ENCODE peak calls at places on chromosomes 7 and 10, in four cellular contexts. One of them, this sample, is unnamed.
A peak's percentile ranks its signal among the peaks of the same experiment; 100 is the strongest.

GRCh38 chr10:35212856-35213255 is 86.2 kb downstream of the CREM start:
- DNase-seq in naive thymus-derived CD4-positive, alpha-beta T cell: no peak
- DNase-seq in endodermal cell: peak; percentile 53
- DNase-seq in heart right ventricle: no peak
- DNase-seq in this sample: no peak

GRCh38 chr10:89516149-89516832 is 19.1 kb downstream of the SLC16A12 start:
- DNase-seq in naive thymus-derived CD4-positive, alpha-beta T cell: no peak
- DNase-seq in endodermal cell: no peak
- DNase-seq in heart right ventricle: peak; percentile 48
- DNase-seq in this sample: peak; percentile 74

GRCh38 chr7:102874166-102874829 is 38.5 kb upstream of the LRRC17 start:
- DNase-seq in naive thymus-derived CD4-positive, alpha-beta T cell: no peak
- DNase-seq in endodermal cell: no peak
- DNase-seq in heart right ventricle: no peak
- DNase-seq in this sample: no peak

GRCh38 chr7:43872401-43873165 is 3.3 kb upstream of the MRPS24 start:
- DNase-seq in naive thymus-derived CD4-positive, alpha-beta T cell: no peak
- DNase-seq in endodermal cell: peak; percentile 52
- DNase-seq in heart right ventricle: no peak
- DNase-seq in this sample: no peak

GRCh38 chr10:101043356-101043707 is 12.3 kb downstream of the SFXN3 start:
- DNase-seq in naive thymus-derived CD4-positive, alpha-beta T cell: no peak
- DNase-seq in endodermal cell: no peak
- DNase-seq in heart right ventricle: no peak
- DNase-seq in this sample: no peak

GRCh38 chr10:43203491-43204393 is 63.1 kb downstream of the RASGEF1A start:
- DNase-seq in naive thymus-derived CD4-positive, alpha-beta T cell: no peak
- DNase-seq in endodermal cell: peak; percentile 96
- DNase-seq in heart right ventricle: no peak
- DNase-seq in this sample: no peak

GRCh38 chr10:46523119-46523880 is 33.2 kb downstream of the GPRIN2 start:
- DNase-seq in naive thymus-derived CD4-positive, alpha-beta T cell: peak; percentile 7
- DNase-seq in endodermal cell: peak; percentile 54
- DNase-seq in heart right ventricle: peak; percentile 41
- DNase-seq in this sample: peak; percentile 19

GRCh38 chr10:22097696-22098095 is 94.2 kb upstream of the DNAJC1 start:
- DNase-seq in naive thymus-derived CD4-positive, alpha-beta T cell: no peak
- DNase-seq in endodermal cell: no peak
- DNase-seq in heart right ventricle: no peak
- DNase-seq in this sample: no peak

GRCh38 chr7:107394301-107394700 is 75.6 kb upstream of the GPR22 start:
- DNase-seq in naive thymus-derived CD4-positive, alpha-beta T cell: no peak
- DNase-seq in endodermal cell: no peak
- DNase-seq in heart right ventricle: no peak
- DNase-seq in this sample: no peak

GRCh38 chr7:21064698-21065648 is 278.3 kb upstream of the SP8 start:
- DNase-seq in naive thymus-derived CD4-positive, alpha-beta T cell: no peak
- DNase-seq in endodermal cell: no peak
- DNase-seq in heart right ventricle: no peak
- DNase-seq in this sample: no peak

GRCh38 chr7:155247479-155248365 is 50.0 kb upstream of the INSIG1 start:
- DNase-seq in naive thymus-derived CD4-positive, alpha-beta T cell: no peak
- DNase-seq in endodermal cell: no peak
- DNase-seq in heart right ventricle: no peak
- DNase-seq in this sample: no peak

GRCh38 chr10:23656735-23657134 is 217.9 kb downstream of the OTUD1 start:
- DNase-seq in naive thymus-derived CD4-positive, alpha-beta T cell: no peak
- DNase-seq in endodermal cell: peak; percentile 57
- DNase-seq in heart right ventricle: no peak
- DNase-seq in this sample: no peak

GRCh38 chr7:129774871-129775694 is 163.6 kb downstream of the NRF1 start:
- DNase-seq in naive thymus-derived CD4-positive, alpha-beta T cell: no peak
- DNase-seq in endodermal cell: peak; percentile 46
- DNase-seq in heart right ventricle: no peak
- DNase-seq in this sample: no peak

GRCh38 chr7:92754756-92755581 is 81.4 kb downstream of the CDK6 start:
- DNase-seq in naive thymus-derived CD4-positive, alpha-beta T cell: no peak
- DNase-seq in endodermal cell: peak; percentile 48
- DNase-seq in heart right ventricle: no peak
- DNase-seq in this sample: peak; percentile 28

GRCh38 chr7:108421720-108422331 is 34.4 kb downstream of the NRCAM start:
- DNase-seq in naive thymus-derived CD4-positive, alpha-beta T cell: no peak
- DNase-seq in endodermal cell: no peak
- DNase-seq in heart right ventricle: no peak
- DNase-seq in this sample: no peak

GRCh38 chr7:151905766-151906165 is 28.9 kb upstream of the PRKAG2 start:
- DNase-seq in naive thymus-derived CD4-positive, alpha-beta T cell: no peak
- DNase-seq in endodermal cell: no peak
- DNase-seq in heart right ventricle: no peak
- DNase-seq in this sample: no peak

GRCh38 chr7:131829911-131830310 is 273.5 kb upstream of the PODXL start:
- DNase-seq in naive thymus-derived CD4-positive, alpha-beta T cell: no peak
- DNase-seq in endodermal cell: peak; percentile 95
- DNase-seq in heart right ventricle: no peak
- DNase-seq in this sample: peak; percentile 16

GRCh38 chr7:96710544-96710943 is 898 bp upstream of the SEM1 start:
- DNase-seq in naive thymus-derived CD4-positive, alpha-beta T cell: no peak
- DNase-seq in endodermal cell: no peak
- DNase-seq in heart right ventricle: no peak
- DNase-seq in this sample: no peak

GRCh38 chr10:132591166-132591971 is 53.8 kb downstream of the INPP5A start:
- DNase-seq in naive thymus-derived CD4-positive, alpha-beta T cell: no peak
- DNase-seq in endodermal cell: peak; percentile 83
- DNase-seq in heart right ventricle: peak; percentile 65
- DNase-seq in this sample: peak; percentile 63

GRCh38 chr10:114118514-114118913 is 55.5 kb downstream of the CCDC186 start:
- DNase-seq in naive thymus-derived CD4-positive, alpha-beta T cell: no peak
- DNase-seq in endodermal cell: no peak
- DNase-seq in heart right ventricle: no peak
- DNase-seq in this sample: no peak

GRCh38 chr10:102410427-102411073 is 8.0 kb downstream of the PSD start:
- DNase-seq in naive thymus-derived CD4-positive, alpha-beta T cell: peak; percentile 71
- DNase-seq in endodermal cell: peak; percentile 78
- DNase-seq in heart right ventricle: no peak
- DNase-seq in this sample: no peak

GRCh38 chr7:88040694-88041093 is 106.6 kb downstream of the ADAM22 start:
- DNase-seq in naive thymus-derived CD4-positive, alpha-beta T cell: no peak
- DNase-seq in endodermal cell: no peak
- DNase-seq in heart right ventricle: no peak
- DNase-seq in this sample: no peak

GRCh38 chr10:5581670-5582566 is 57.2 kb downstream of the CALML3 start:
- DNase-seq in naive thymus-derived CD4-positive, alpha-beta T cell: no peak
- DNase-seq in endodermal cell: no peak
- DNase-seq in heart right ventricle: no peak
- DNase-seq in this sample: no peak

GRCh38 chr7:77837275-77837674 is 38.7 kb downstream of the PHTF2 start:
- DNase-seq in naive thymus-derived CD4-positive, alpha-beta T cell: no peak
- DNase-seq in endodermal cell: no peak
- DNase-seq in heart right ventricle: no peak
- DNase-seq in this sample: no peak

GRCh38 chr7:44757739-44758138 is 9.1 kb downstream of the ZMIZ2 start:
- DNase-seq in naive thymus-derived CD4-positive, alpha-beta T cell: no peak
- DNase-seq in endodermal cell: no peak
- DNase-seq in heart right ventricle: no peak
- DNase-seq in this sample: no peak

GRCh38 chr7:74573499-74573898 is 84.0 kb upstream of the GTF2I start:
- DNase-seq in naive thymus-derived CD4-positive, alpha-beta T cell: no peak
- DNase-seq in endodermal cell: no peak
- DNase-seq in heart right ventricle: no peak
- DNase-seq in this sample: no peak

GRCh38 chr7:100372694-100373093 is 593 bp upstream of the PILRA start:
- DNase-seq in naive thymus-derived CD4-positive, alpha-beta T cell: no peak
- DNase-seq in endodermal cell: no peak
- DNase-seq in heart right ventricle: no peak
- DNase-seq in this sample: no peak

GRCh38 chr10:101828734-101829551 is 10.7 kb upstream of the OGA start:
- DNase-seq in naive thymus-derived CD4-positive, alpha-beta T cell: no peak
- DNase-seq in endodermal cell: no peak
- DNase-seq in heart right ventricle: peak; percentile 30
- DNase-seq in this sample: peak; percentile 27

GRCh38 chr10:15222511-15222910 is 54.0 kb upstream of the NMT2 start:
- DNase-seq in naive thymus-derived CD4-positive, alpha-beta T cell: no peak
- DNase-seq in endodermal cell: no peak
- DNase-seq in heart right ventricle: no peak
- DNase-seq in this sample: no peak

GRCh38 chr10:113496124-113496523 is 56.7 kb upstream of the HABP2 start:
- DNase-seq in naive thymus-derived CD4-positive, alpha-beta T cell: no peak
- DNase-seq in endodermal cell: no peak
- DNase-seq in heart right ventricle: no peak
- DNase-seq in this sample: no peak

GRCh38 chr10:125189162-125189561 is 28.8 kb upstream of the CTBP2 start:
- DNase-seq in naive thymus-derived CD4-positive, alpha-beta T cell: no peak
- DNase-seq in endodermal cell: no peak
- DNase-seq in heart right ventricle: no peak
- DNase-seq in this sample: no peak

GRCh38 chr10:24207781-24208611 is 942 bp upstream of the KIAA1217 start:
- DNase-seq in naive thymus-derived CD4-positive, alpha-beta T cell: no peak
- DNase-seq in endodermal cell: peak; percentile 47
- DNase-seq in heart right ventricle: no peak
- DNase-seq in this sample: peak; percentile 35

GRCh38 chr7:101625076-101625914 is 3.8 kb downstream of the MYL10 start:
- DNase-seq in naive thymus-derived CD4-positive, alpha-beta T cell: no peak
- DNase-seq in endodermal cell: peak; percentile 65
- DNase-seq in heart right ventricle: no peak
- DNase-seq in this sample: no peak

DNA sequence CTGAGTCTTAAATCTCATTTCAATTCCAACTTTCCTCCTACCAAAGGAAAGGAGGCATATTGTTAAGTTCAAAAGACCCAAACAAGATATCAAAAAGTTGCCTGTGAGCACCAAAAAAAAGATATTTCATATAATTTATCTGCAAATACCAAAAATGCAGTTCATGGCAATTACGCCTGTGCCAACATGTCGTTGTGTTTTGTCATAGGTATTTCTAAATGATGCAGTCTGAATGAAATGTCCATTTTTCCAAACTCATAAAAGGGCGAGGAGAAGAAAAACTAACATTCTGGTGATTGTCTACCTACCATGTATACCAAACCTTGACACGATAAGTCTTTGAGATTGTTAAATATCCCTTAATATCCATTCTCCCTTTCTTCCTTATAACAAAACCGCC is 109.8 kb downstream of the SGMS1 start:
- DNase-seq in naive thymus-derived CD4-positive, alpha-beta T cell: no peak
- DNase-seq in endodermal cell: no peak
- DNase-seq in heart right ventricle: no peak
- DNase-seq in this sample: no peak
- H3K4me1 ChIP-seq in naive thymus-derived CD4-positive, alpha-beta T cell: peaks cover 9% of the 10 kb centered on the region
- H3K4me1 ChIP-seq in endodermal cell: peaks cover 5% of the 10 kb centered on the region
- H3K4me1 ChIP-seq in heart right ventricle: peaks cover 53% of the 10 kb centered on the region
- H3K4me1 ChIP-seq in this sample: peaks cover 51% of the 10 kb centered on the region

GRCh38 chr10:72075184-72076115 is 12.9 kb downstream of the SPOCK2 start:
- DNase-seq in naive thymus-derived CD4-positive, alpha-beta T cell: peak; percentile 7
- DNase-seq in endodermal cell: no peak
- DNase-seq in heart right ventricle: no peak
- DNase-seq in this sample: no peak

GRCh38 chr10:72074413-72075183 is 13.8 kb downstream of the SPOCK2 start:
- DNase-seq in naive thymus-derived CD4-positive, alpha-beta T cell: no peak
- DNase-seq in endodermal cell: no peak
- DNase-seq in heart right ventricle: no peak
- DNase-seq in this sample: no peak

GRCh38 chr10:72072639-72073038 is 15.7 kb downstream of the SPOCK2 start:
- DNase-seq in naive thymus-derived CD4-positive, alpha-beta T cell: no peak
- DNase-seq in endodermal cell: no peak
- DNase-seq in heart right ventricle: no peak
- DNase-seq in this sample: no peak

GRCh38 chr10:72072046-72072445 is 16.3 kb downstream of the SPOCK2 start:
- DNase-seq in naive thymus-derived CD4-positive, alpha-beta T cell: no peak
- DNase-seq in endodermal cell: no peak
- DNase-seq in heart right ventricle: no peak
- DNase-seq in this sample: no peak

GRCh38 chr10:72073677-72074412 is 14.5 kb downstream of the SPOCK2 start:
- DNase-seq in naive thymus-derived CD4-positive, alpha-beta T cell: no peak
- DNase-seq in endodermal cell: no peak
- DNase-seq in heart right ventricle: no peak
- DNase-seq in this sample: no peak
- H3K4me1 ChIP-seq in naive thymus-derived CD4-positive, alpha-beta T cell: peaks cover 53% of the 10 kb centered on the region
- H3K4me1 ChIP-seq in endodermal cell: no peaks in the 10 kb centered on the region
- H3K4me1 ChIP-seq in heart right ventricle: peaks cover 18% of the 10 kb centered on the region
- H3K4me1 ChIP-seq in this sample: peaks cover 33% of the 10 kb centered on the region

DNA sequence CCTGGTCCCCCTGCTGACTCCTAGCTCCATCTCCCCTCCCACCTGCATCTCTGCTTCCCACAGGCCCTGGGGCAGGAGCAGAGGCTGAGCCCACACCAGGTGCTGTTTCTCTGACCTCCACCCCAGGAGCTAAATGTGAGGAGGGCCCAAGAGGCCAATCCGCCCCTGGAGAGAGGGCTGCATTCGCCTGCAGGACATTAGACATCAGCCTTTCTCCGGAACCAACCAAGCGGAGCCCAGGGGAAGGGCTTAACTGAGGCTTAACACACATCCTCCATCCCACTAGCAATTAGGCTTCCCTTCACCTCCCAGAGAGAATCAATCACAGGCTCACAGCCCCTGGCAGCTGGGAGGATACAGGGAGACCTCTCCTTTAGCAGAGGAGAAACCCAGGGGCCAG is 50.5 kb downstream of the SH3PXD2A start:
- DNase-seq in naive thymus-derived CD4-positive, alpha-beta T cell: no peak
- DNase-seq in endodermal cell: no peak
- DNase-seq in heart right ventricle: no peak
- DNase-seq in this sample: no peak
- H3K4me1 ChIP-seq in naive thymus-derived CD4-positive, alpha-beta T cell: peaks cover 9% of the 10 kb centered on the region
- H3K4me1 ChIP-seq in endodermal cell: no peaks in the 10 kb centered on the region
- H3K4me1 ChIP-seq in heart right ventricle: peaks cover 44% of the 10 kb centered on the region
- H3K4me1 ChIP-seq in this sample: peaks cover 37% of the 10 kb centered on the region

DNA sequence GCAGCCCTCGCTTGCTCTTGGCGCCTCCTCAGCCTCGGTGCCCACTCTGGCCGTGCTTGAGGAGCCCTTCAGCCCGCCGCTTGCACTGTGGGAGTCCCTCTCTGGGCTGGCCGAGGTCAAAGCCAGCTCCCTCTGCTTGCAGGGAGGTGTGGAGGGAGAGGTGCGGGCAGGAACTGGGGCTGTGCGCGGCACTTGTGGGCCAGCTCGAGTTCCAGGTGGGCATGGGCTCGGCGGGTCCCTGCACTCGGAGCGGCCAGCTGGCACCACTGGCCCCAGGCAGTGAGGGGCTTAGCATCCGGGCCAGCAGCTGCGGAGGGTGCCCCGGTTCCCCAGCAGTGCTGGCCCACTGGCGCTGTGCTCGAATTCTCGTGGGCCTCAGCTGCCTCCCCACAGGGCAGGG is 152.1 kb upstream of the SEMA3C start:
- DNase-seq in naive thymus-derived CD4-positive, alpha-beta T cell: no peak
- DNase-seq in endodermal cell: no peak
- DNase-seq in heart right ventricle: no peak
- DNase-seq in this sample: no peak
- H3K4me1 ChIP-seq in naive thymus-derived CD4-positive, alpha-beta T cell: no peaks in the 10 kb centered on the region
- H3K4me1 ChIP-seq in endodermal cell: no peaks in the 10 kb centered on the region
- H3K4me1 ChIP-seq in heart right ventricle: no peaks in the 10 kb centered on the region
- H3K4me1 ChIP-seq in this sample: no peaks in the 10 kb centered on the region

GRCh38 chr10:130003166-130003565 is 39.1 kb upstream of the EBF3 start:
- DNase-seq in naive thymus-derived CD4-positive, alpha-beta T cell: no peak
- DNase-seq in endodermal cell: no peak
- DNase-seq in heart right ventricle: no peak
- DNase-seq in this sample: no peak
- H3K4me1 ChIP-seq in naive thymus-derived CD4-positive, alpha-beta T cell: no peaks in the 10 kb centered on the region
- H3K4me1 ChIP-seq in endodermal cell: no peaks in the 10 kb centered on the region
- H3K4me1 ChIP-seq in heart right ventricle: no peaks in the 10 kb centered on the region
- H3K4me1 ChIP-seq in this sample: no peaks in the 10 kb centered on the region

GRCh38 chr10:62082270-62082669 is 180.8 kb downstream of the ARID5B start:
- DNase-seq in naive thymus-derived CD4-positive, alpha-beta T cell: no peak
- DNase-seq in endodermal cell: no peak
- DNase-seq in heart right ventricle: no peak
- DNase-seq in this sample: no peak
- H3K4me1 ChIP-seq in naive thymus-derived CD4-positive, alpha-beta T cell: peaks cover 24% of the 10 kb centered on the region
- H3K4me1 ChIP-seq in endodermal cell: no peaks in the 10 kb centered on the region
- H3K4me1 ChIP-seq in heart right ventricle: peaks cover 75% of the 10 kb centered on the region
- H3K4me1 ChIP-seq in this sample: peaks cover 78% of the 10 kb centered on the region